ENCODE peak calls at places on chromosomes 1 and 21, in seven cellular contexts. One of them, this sample, is unnamed.

GRCh38 chr1:193190096-193190744 is 3.8 kb upstream of the B3GALT2 start:
- DNase-seq in stomach: no peak
- DNase-seq in esophagus squamous epithelium: no peak
- DNase-seq in uterus: no peak
- DNase-seq in gastrocnemius medialis: no peak
- DNase-seq in Peyer's patch: no peak
- DNase-seq in ovary: no peak
- DNase-seq in this sample: no peak

GRCh38 chr21:23986214-23986613 is 1621.1 kb downstream of the MRPL39 start:
- DNase-seq in stomach: no peak
- DNase-seq in esophagus squamous epithelium: no peak
- DNase-seq in uterus: no peak
- DNase-seq in gastrocnemius medialis: no peak
- DNase-seq in Peyer's patch: no peak
- DNase-seq in ovary: no peak
- DNase-seq in this sample: no peak

GRCh38 chr1:54287176-54287650 is 87.2 kb downstream of the MRPL37 start:
- DNase-seq in stomach: peak; percentile 83
- DNase-seq in esophagus squamous epithelium: peak; percentile 10
- DNase-seq in uterus: peak; percentile 85
- DNase-seq in gastrocnemius medialis: peak; percentile 58
- DNase-seq in Peyer's patch: peak; percentile 86
- DNase-seq in ovary: peak; percentile 74
- DNase-seq in this sample: peak; percentile 87

GRCh38 chr1:25689686-25690381 is 73.2 kb downstream of the MAN1C1 start:
- DNase-seq in stomach: no peak
- DNase-seq in esophagus squamous epithelium: no peak
- DNase-seq in uterus: peak; percentile 8
- DNase-seq in gastrocnemius medialis: no peak
- DNase-seq in Peyer's patch: no peak
- DNase-seq in ovary: no peak
- DNase-seq in this sample: no peak

GRCh38 chr21:36065497-36066036 is 4.3 kb upstream of the CBR1 start:
- DNase-seq in stomach: no peak
- DNase-seq in esophagus squamous epithelium: no peak
- DNase-seq in uterus: no peak
- DNase-seq in gastrocnemius medialis: no peak
- DNase-seq in Peyer's patch: no peak
- DNase-seq in ovary: no peak
- DNase-seq in this sample: no peak

GRCh38 chr1:184940694-184941093 is 33.6 kb downstream of the NIBAN1 start:
- DNase-seq in stomach: no peak
- DNase-seq in esophagus squamous epithelium: no peak
- DNase-seq in uterus: no peak
- DNase-seq in gastrocnemius medialis: no peak
- DNase-seq in Peyer's patch: no peak
- DNase-seq in ovary: no peak
- DNase-seq in this sample: no peak

GRCh38 chr1:70487910-70488665 is 77.0 kb downstream of the CTH start:
- DNase-seq in stomach: no peak
- DNase-seq in esophagus squamous epithelium: no peak
- DNase-seq in uterus: no peak
- DNase-seq in gastrocnemius medialis: no peak
- DNase-seq in Peyer's patch: no peak
- DNase-seq in ovary: no peak
- DNase-seq in this sample: no peak

GRCh38 chr1:45669859-45670655 is 16.3 kb downstream of the GPBP1L1 start:
- DNase-seq in stomach: no peak
- DNase-seq in esophagus squamous epithelium: no peak
- DNase-seq in uterus: no peak
- DNase-seq in gastrocnemius medialis: no peak
- DNase-seq in Peyer's patch: no peak
- DNase-seq in ovary: no peak
- DNase-seq in this sample: no peak

GRCh38 chr1:40264354-40264781 is 6.3 kb downstream of the ZMPSTE24 start:
- DNase-seq in stomach: no peak
- DNase-seq in esophagus squamous epithelium: no peak
- DNase-seq in uterus: no peak
- DNase-seq in gastrocnemius medialis: no peak
- DNase-seq in Peyer's patch: no peak
- DNase-seq in ovary: no peak
- DNase-seq in this sample: no peak

GRCh38 chr1:183079697-183080096 is 56.5 kb downstream of the LAMC1 start:
- DNase-seq in stomach: no peak
- DNase-seq in esophagus squamous epithelium: no peak
- DNase-seq in uterus: no peak
- DNase-seq in gastrocnemius medialis: no peak
- DNase-seq in Peyer's patch: no peak
- DNase-seq in ovary: no peak
- DNase-seq in this sample: no peak

GRCh38 chr1:64801851-64802523 is 57.1 kb downstream of the RAVER2 start:
- DNase-seq in stomach: no peak
- DNase-seq in esophagus squamous epithelium: no peak
- DNase-seq in uterus: no peak
- DNase-seq in gastrocnemius medialis: no peak
- DNase-seq in Peyer's patch: no peak
- DNase-seq in ovary: no peak
- DNase-seq in this sample: no peak

GRCh38 chr1:154736840-154737239 is 128.9 kb upstream of the ADAR start:
- DNase-seq in stomach: no peak
- DNase-seq in esophagus squamous epithelium: no peak
- DNase-seq in uterus: peak; percentile 52
- DNase-seq in gastrocnemius medialis: no peak
- DNase-seq in Peyer's patch: no peak
- DNase-seq in ovary: no peak
- DNase-seq in this sample: no peak

GRCh38 chr1:110003747-110004428 is 19.3 kb downstream of the AHCYL1 start:
- DNase-seq in stomach: peak; percentile 73
- DNase-seq in esophagus squamous epithelium: no peak
- DNase-seq in uterus: peak; percentile 82
- DNase-seq in gastrocnemius medialis: peak; percentile 81
- DNase-seq in Peyer's patch: peak; percentile 63
- DNase-seq in ovary: peak; percentile 67
- DNase-seq in this sample: no peak

GRCh38 chr1:199264911-199265310 is 626.1 kb downstream of the PTPRC start:
- DNase-seq in stomach: no peak
- DNase-seq in esophagus squamous epithelium: no peak
- DNase-seq in uterus: no peak
- DNase-seq in gastrocnemius medialis: no peak
- DNase-seq in Peyer's patch: no peak
- DNase-seq in ovary: no peak
- DNase-seq in this sample: no peak

GRCh38 chr1:225923381-225923691 is 714 bp downstream of the PYCR2 start:
- DNase-seq in stomach: no peak
- DNase-seq in esophagus squamous epithelium: no peak
- DNase-seq in uterus: no peak
- DNase-seq in gastrocnemius medialis: no peak
- DNase-seq in Peyer's patch: peak; percentile 66
- DNase-seq in ovary: no peak
- DNase-seq in this sample: no peak

GRCh38 chr21:36186506-36187399 is 30.1 kb downstream of the DOP1B start:
- DNase-seq in stomach: no peak
- DNase-seq in esophagus squamous epithelium: no peak
- DNase-seq in uterus: no peak
- DNase-seq in gastrocnemius medialis: no peak
- DNase-seq in Peyer's patch: no peak
- DNase-seq in ovary: no peak
- DNase-seq in this sample: peak; percentile 57

GRCh38 chr1:12342261-12343003 is 112.6 kb downstream of the VPS13D start:
- DNase-seq in stomach: no peak
- DNase-seq in esophagus squamous epithelium: no peak
- DNase-seq in uterus: no peak
- DNase-seq in gastrocnemius medialis: no peak
- DNase-seq in Peyer's patch: no peak
- DNase-seq in ovary: no peak
- DNase-seq in this sample: peak; percentile 49

GRCh38 chr1:34645919-34646318 is 108.9 kb upstream of the GJB5 start:
- DNase-seq in stomach: no peak
- DNase-seq in esophagus squamous epithelium: no peak
- DNase-seq in uterus: no peak
- DNase-seq in gastrocnemius medialis: no peak
- DNase-seq in Peyer's patch: no peak
- DNase-seq in ovary: no peak
- DNase-seq in this sample: no peak

DNA sequence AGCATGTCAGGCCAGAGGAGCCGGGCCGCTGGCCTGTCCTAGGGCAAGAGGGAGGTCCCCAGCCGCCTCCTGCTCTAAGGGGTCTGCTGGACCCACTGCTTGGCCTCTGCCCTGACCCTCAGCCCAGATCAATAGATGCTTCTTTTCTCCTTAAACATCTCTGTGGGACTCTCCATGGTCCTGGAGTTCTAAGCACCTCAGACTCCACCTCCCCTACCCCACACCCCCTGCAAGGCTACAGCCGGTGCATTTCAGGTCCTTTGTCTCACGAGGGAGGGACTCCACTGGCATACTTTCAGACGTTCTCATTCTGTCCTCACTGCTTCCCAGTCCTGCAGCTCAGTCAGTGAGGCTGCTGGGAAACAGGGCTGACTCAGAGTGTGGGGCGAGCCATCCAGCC is 11.0 kb downstream of the CNTN2 start:
- DNase-seq in stomach: no peak
- DNase-seq in esophagus squamous epithelium: no peak
- DNase-seq in uterus: no peak
- DNase-seq in gastrocnemius medialis: no peak
- DNase-seq in Peyer's patch: no peak
- DNase-seq in ovary: no peak
- DNase-seq in this sample: no peak
- H3K4me3 ChIP-seq in stomach: no peak overlapping the region
- H3K4me3 ChIP-seq in esophagus squamous epithelium: no peak overlapping the region
- H3K4me3 ChIP-seq in uterus: no peak overlapping the region
- H3K4me3 ChIP-seq in gastrocnemius medialis: no peak overlapping the region
- H3K4me3 ChIP-seq in Peyer's patch: no peak overlapping the region
- H3K4me3 ChIP-seq in ovary: no peak overlapping the region
- H3K4me3 ChIP-seq in this sample: no peak overlapping the region

DNA sequence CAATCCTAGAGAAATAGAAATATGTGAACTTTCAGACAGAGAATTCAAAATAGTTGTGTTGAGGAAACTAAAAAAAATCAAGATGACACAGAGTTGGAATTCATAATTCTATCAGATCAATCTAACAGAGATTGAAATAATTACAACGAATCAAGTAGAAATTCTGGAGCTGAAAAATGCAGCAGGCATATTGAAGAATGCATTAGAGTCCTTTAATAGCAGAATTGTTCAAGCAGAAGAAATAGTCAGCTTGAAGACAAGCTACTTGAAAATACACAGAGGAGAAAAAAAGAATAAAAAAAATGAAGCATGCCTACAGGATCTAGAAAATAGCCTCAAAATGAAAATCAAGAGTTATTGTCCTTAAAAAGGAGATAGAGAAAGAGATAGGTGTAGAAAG is 347.1 kb downstream of the NCAM2 start:
- DNase-seq in stomach: no peak
- DNase-seq in esophagus squamous epithelium: no peak
- DNase-seq in uterus: no peak
- DNase-seq in gastrocnemius medialis: no peak
- DNase-seq in Peyer's patch: no peak
- DNase-seq in ovary: no peak
- DNase-seq in this sample: no peak
- H3K9me3 ChIP-seq in stomach: peaks cover 3% of the 10 kb centered on the region
- H3K9me3 ChIP-seq in esophagus squamous epithelium: no peaks in the 10 kb centered on the region
- H3K9me3 ChIP-seq in uterus: peaks cover 10% of the 10 kb centered on the region
- H3K9me3 ChIP-seq in gastrocnemius medialis: no peaks in the 10 kb centered on the region
- H3K9me3 ChIP-seq in Peyer's patch: no peaks in the 10 kb centered on the region
- H3K9me3 ChIP-seq in ovary: no peaks in the 10 kb centered on the region
- H3K9me3 ChIP-seq in this sample: no peaks in the 10 kb centered on the region

GRCh38 chr21:34715985-34716596 is 47.3 kb downstream of the CLIC6 start:
- DNase-seq in stomach: no peak
- DNase-seq in esophagus squamous epithelium: no peak
- DNase-seq in uterus: no peak
- DNase-seq in gastrocnemius medialis: no peak
- DNase-seq in Peyer's patch: no peak
- DNase-seq in ovary: no peak
- DNase-seq in this sample: no peak

DNA sequence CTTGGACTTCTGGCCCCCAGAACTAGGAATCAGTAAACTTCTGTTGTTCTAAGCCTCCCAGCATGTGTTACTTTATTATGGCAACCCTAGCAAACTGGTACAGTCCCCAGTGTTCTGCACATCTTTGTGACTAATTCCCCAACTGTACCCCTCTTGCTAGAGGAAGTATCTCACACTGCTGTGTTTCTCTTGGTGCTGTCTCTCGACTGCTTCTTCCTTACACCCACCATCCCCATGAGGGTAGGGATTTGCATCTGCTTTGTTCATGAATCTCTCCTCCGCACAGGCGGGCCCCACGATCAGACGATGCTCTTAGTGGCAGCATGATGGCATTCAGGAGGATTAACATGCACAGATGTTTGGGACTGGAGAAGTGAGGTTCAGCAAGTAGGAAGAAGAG is 46.7 kb downstream of the CLIC6 start:
- DNase-seq in stomach: no peak
- DNase-seq in esophagus squamous epithelium: no peak
- DNase-seq in uterus: no peak
- DNase-seq in gastrocnemius medialis: no peak
- DNase-seq in Peyer's patch: no peak
- DNase-seq in ovary: no peak
- DNase-seq in this sample: no peak
- TF ChIP-seq POLR2A in stomach: no peak
- TF ChIP-seq POLR2A in esophagus squamous epithelium: no peak
- TF ChIP-seq POLR2A in uterus: no peak
- TF ChIP-seq POLR2A in gastrocnemius medialis: no peak
- TF ChIP-seq POLR2A in Peyer's patch: no peak
- TF ChIP-seq POLR2A in ovary: no peak
- TF ChIP-seq POLR2A in this sample: no peak

GRCh38 chr1:56561227-56562019 is 17.9 kb downstream of the PLPP3 start:
- DNase-seq in stomach: no peak
- DNase-seq in esophagus squamous epithelium: no peak
- DNase-seq in uterus: no peak
- DNase-seq in gastrocnemius medialis: no peak
- DNase-seq in Peyer's patch: no peak
- DNase-seq in ovary: no peak
- DNase-seq in this sample: no peak

GRCh38 chr1:56563568-56563967 is 15.8 kb downstream of the PLPP3 start:
- DNase-seq in stomach: no peak
- DNase-seq in esophagus squamous epithelium: no peak
- DNase-seq in uterus: no peak
- DNase-seq in gastrocnemius medialis: no peak
- DNase-seq in Peyer's patch: no peak
- DNase-seq in ovary: no peak
- DNase-seq in this sample: no peak

GRCh38 chr1:56555448-56555847 is 23.9 kb downstream of the PLPP3 start:
- DNase-seq in stomach: no peak
- DNase-seq in esophagus squamous epithelium: no peak
- DNase-seq in uterus: no peak
- DNase-seq in gastrocnemius medialis: no peak
- DNase-seq in Peyer's patch: no peak
- DNase-seq in ovary: no peak
- DNase-seq in this sample: no peak

GRCh38 chr1:56563045-56563444 is 16.3 kb downstream of the PLPP3 start:
- DNase-seq in stomach: no peak
- DNase-seq in esophagus squamous epithelium: no peak
- DNase-seq in uterus: no peak
- DNase-seq in gastrocnemius medialis: no peak
- DNase-seq in Peyer's patch: no peak
- DNase-seq in ovary: no peak
- DNase-seq in this sample: no peak

DNA sequence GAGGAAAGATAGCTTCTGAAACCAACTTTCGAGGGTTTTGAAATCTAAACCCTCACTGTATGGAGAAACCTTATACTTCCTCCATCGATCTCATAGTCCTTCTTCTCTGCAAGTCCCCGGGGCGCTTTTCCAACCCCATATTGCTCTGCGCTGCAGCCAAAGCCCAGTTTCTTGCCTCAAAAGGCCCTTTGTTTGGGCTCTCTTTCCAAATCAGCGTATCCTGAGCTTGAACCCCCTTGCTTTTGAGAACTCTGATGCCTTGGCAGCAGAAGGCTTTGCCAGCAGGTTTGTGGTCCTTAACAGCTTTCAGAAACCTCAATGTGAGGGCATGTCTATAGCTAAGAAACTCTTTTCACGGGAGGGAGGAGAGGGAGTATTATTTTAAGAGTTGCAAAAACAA is 21.6 kb downstream of the PLPP3 start:
- DNase-seq in stomach: no peak
- DNase-seq in esophagus squamous epithelium: no peak
- DNase-seq in uterus: no peak
- DNase-seq in gastrocnemius medialis: no peak
- DNase-seq in Peyer's patch: no peak
- DNase-seq in ovary: no peak
- DNase-seq in this sample: no peak
- H3K4me3 ChIP-seq in stomach: no peak overlapping the region
- H3K4me3 ChIP-seq in esophagus squamous epithelium: no peak overlapping the region
- H3K4me3 ChIP-seq in uterus: no peak overlapping the region
- H3K4me3 ChIP-seq in gastrocnemius medialis: no peak overlapping the region
- H3K4me3 ChIP-seq in Peyer's patch: no peak overlapping the region
- H3K4me3 ChIP-seq in ovary: no peak overlapping the region
- H3K4me3 ChIP-seq in this sample: no peak overlapping the region

This sample was measured in heart left ventricle.